ENCODE peak calls at places on chromosomes 5 and 9, in four cellular contexts. One of them, this sample, is unnamed.

GRCh38 chr5:72107874-72108199 is 562 bp downstream of the MAP1B start:
- DNase-seq in activated CD4-positive, alpha-beta T cell treated with anti-CD3 and anti-CD28 coated beads, Interleukin-2, amount 50 U/mL, for 24 hours: no peak
- DNase-seq in omental fat pad: no peak
- DNase-seq in NK-92 treated with Interleukin-12 subunit alpha and Interleukin-12 subunit beta, amount 100 ng/mL, for 24 hours: no peak
- DNase-seq in this sample: no peak

GRCh38 chr9:35714579-35715252 is 17.3 kb downstream of the TLN1 start:
- DNase-seq in activated CD4-positive, alpha-beta T cell treated with anti-CD3 and anti-CD28 coated beads, Interleukin-2, amount 50 U/mL, for 24 hours: no peak
- DNase-seq in omental fat pad: no peak
- DNase-seq in NK-92 treated with Interleukin-12 subunit alpha and Interleukin-12 subunit beta, amount 100 ng/mL, for 24 hours: no peak
- DNase-seq in this sample: no peak

GRCh38 chr5:42951169-42951846 is 88.8 kb downstream of the ANXA2R start:
- DNase-seq in activated CD4-positive, alpha-beta T cell treated with anti-CD3 and anti-CD28 coated beads, Interleukin-2, amount 50 U/mL, for 24 hours: peak; percentile 40
- DNase-seq in omental fat pad: no peak
- DNase-seq in NK-92 treated with Interleukin-12 subunit alpha and Interleukin-12 subunit beta, amount 100 ng/mL, for 24 hours: peak; percentile 76
- DNase-seq in this sample: peak; percentile 33

GRCh38 chr9:129143031-129143441 is 31.8 kb downstream of the PTPA start:
- DNase-seq in activated CD4-positive, alpha-beta T cell treated with anti-CD3 and anti-CD28 coated beads, Interleukin-2, amount 50 U/mL, for 24 hours: peak; percentile 48
- DNase-seq in omental fat pad: no peak
- DNase-seq in NK-92 treated with Interleukin-12 subunit alpha and Interleukin-12 subunit beta, amount 100 ng/mL, for 24 hours: peak; percentile 34
- DNase-seq in this sample: peak; percentile 66

GRCh38 chr9:124635285-124635684 is 128.1 kb upstream of the NR5A1 start:
- DNase-seq in activated CD4-positive, alpha-beta T cell treated with anti-CD3 and anti-CD28 coated beads, Interleukin-2, amount 50 U/mL, for 24 hours: no peak
- DNase-seq in omental fat pad: no peak
- DNase-seq in NK-92 treated with Interleukin-12 subunit alpha and Interleukin-12 subunit beta, amount 100 ng/mL, for 24 hours: no peak
- DNase-seq in this sample: no peak

GRCh38 chr5:171431251-171431777 is 11.9 kb downstream of the FGF18 start:
- DNase-seq in activated CD4-positive, alpha-beta T cell treated with anti-CD3 and anti-CD28 coated beads, Interleukin-2, amount 50 U/mL, for 24 hours: no peak
- DNase-seq in omental fat pad: no peak
- DNase-seq in NK-92 treated with Interleukin-12 subunit alpha and Interleukin-12 subunit beta, amount 100 ng/mL, for 24 hours: no peak
- DNase-seq in this sample: no peak

GRCh38 chr5:138824924-138825863 is 49.9 kb downstream of the LRRTM2 start:
- DNase-seq in activated CD4-positive, alpha-beta T cell treated with anti-CD3 and anti-CD28 coated beads, Interleukin-2, amount 50 U/mL, for 24 hours: no peak
- DNase-seq in omental fat pad: no peak
- DNase-seq in NK-92 treated with Interleukin-12 subunit alpha and Interleukin-12 subunit beta, amount 100 ng/mL, for 24 hours: no peak
- DNase-seq in this sample: no peak

GRCh38 chr5:26847041-26847736 is 191.2 kb downstream of the CDH9 start:
- DNase-seq in activated CD4-positive, alpha-beta T cell treated with anti-CD3 and anti-CD28 coated beads, Interleukin-2, amount 50 U/mL, for 24 hours: no peak
- DNase-seq in omental fat pad: no peak
- DNase-seq in NK-92 treated with Interleukin-12 subunit alpha and Interleukin-12 subunit beta, amount 100 ng/mL, for 24 hours: no peak
- DNase-seq in this sample: no peak

GRCh38 chr5:42799668-42800114 is 12.0 kb downstream of the SELENOP start:
- DNase-seq in activated CD4-positive, alpha-beta T cell treated with anti-CD3 and anti-CD28 coated beads, Interleukin-2, amount 50 U/mL, for 24 hours: no peak
- DNase-seq in omental fat pad: no peak
- DNase-seq in NK-92 treated with Interleukin-12 subunit alpha and Interleukin-12 subunit beta, amount 100 ng/mL, for 24 hours: no peak
- DNase-seq in this sample: no peak

GRCh38 chr9:136017813-136018190 is 56.6 kb upstream of the UBAC1 start:
- DNase-seq in activated CD4-positive, alpha-beta T cell treated with anti-CD3 and anti-CD28 coated beads, Interleukin-2, amount 50 U/mL, for 24 hours: no peak
- DNase-seq in omental fat pad: no peak
- DNase-seq in NK-92 treated with Interleukin-12 subunit alpha and Interleukin-12 subunit beta, amount 100 ng/mL, for 24 hours: no peak
- DNase-seq in this sample: no peak

GRCh38 chr9:134379774-134380431 is 53.6 kb downstream of the RXRA start:
- DNase-seq in activated CD4-positive, alpha-beta T cell treated with anti-CD3 and anti-CD28 coated beads, Interleukin-2, amount 50 U/mL, for 24 hours: no peak
- DNase-seq in omental fat pad: no peak
- DNase-seq in NK-92 treated with Interleukin-12 subunit alpha and Interleukin-12 subunit beta, amount 100 ng/mL, for 24 hours: no peak
- DNase-seq in this sample: no peak

GRCh38 chr5:41707853-41708603 is 162.2 kb downstream of the OXCT1 start:
- DNase-seq in activated CD4-positive, alpha-beta T cell treated with anti-CD3 and anti-CD28 coated beads, Interleukin-2, amount 50 U/mL, for 24 hours: no peak
- DNase-seq in omental fat pad: no peak
- DNase-seq in NK-92 treated with Interleukin-12 subunit alpha and Interleukin-12 subunit beta, amount 100 ng/mL, for 24 hours: no peak
- DNase-seq in this sample: no peak

GRCh38 chr5:72079288-72079687 is 28.0 kb upstream of the MAP1B start:
- DNase-seq in activated CD4-positive, alpha-beta T cell treated with anti-CD3 and anti-CD28 coated beads, Interleukin-2, amount 50 U/mL, for 24 hours: no peak
- DNase-seq in omental fat pad: no peak
- DNase-seq in NK-92 treated with Interleukin-12 subunit alpha and Interleukin-12 subunit beta, amount 100 ng/mL, for 24 hours: no peak
- DNase-seq in this sample: no peak

GRCh38 chr9:129027685-129028191 is 393 bp downstream of the SH3GLB2 start:
- DNase-seq in activated CD4-positive, alpha-beta T cell treated with anti-CD3 and anti-CD28 coated beads, Interleukin-2, amount 50 U/mL, for 24 hours: peak; percentile 15
- DNase-seq in omental fat pad: no peak
- DNase-seq in NK-92 treated with Interleukin-12 subunit alpha and Interleukin-12 subunit beta, amount 100 ng/mL, for 24 hours: peak; percentile 63
- DNase-seq in this sample: no peak

GRCh38 chr5:90169078-90169477 is 240.5 kb downstream of the CETN3 start:
- DNase-seq in activated CD4-positive, alpha-beta T cell treated with anti-CD3 and anti-CD28 coated beads, Interleukin-2, amount 50 U/mL, for 24 hours: no peak
- DNase-seq in omental fat pad: no peak
- DNase-seq in NK-92 treated with Interleukin-12 subunit alpha and Interleukin-12 subunit beta, amount 100 ng/mL, for 24 hours: no peak
- DNase-seq in this sample: no peak

GRCh38 chr5:96816430-96816939 is 8.7 kb upstream of the ERAP1 start:
- DNase-seq in activated CD4-positive, alpha-beta T cell treated with anti-CD3 and anti-CD28 coated beads, Interleukin-2, amount 50 U/mL, for 24 hours: no peak
- DNase-seq in omental fat pad: no peak
- DNase-seq in NK-92 treated with Interleukin-12 subunit alpha and Interleukin-12 subunit beta, amount 100 ng/mL, for 24 hours: peak; percentile 60
- DNase-seq in this sample: no peak

GRCh38 chr5:442335-443238 is at the start of gene EXOC3:
- DNase-seq in activated CD4-positive, alpha-beta T cell treated with anti-CD3 and anti-CD28 coated beads, Interleukin-2, amount 50 U/mL, for 24 hours: peak; percentile 60
- DNase-seq in omental fat pad: no peak
- DNase-seq in NK-92 treated with Interleukin-12 subunit alpha and Interleukin-12 subunit beta, amount 100 ng/mL, for 24 hours: peak; percentile 25
- DNase-seq in this sample: peak; percentile 45

GRCh38 chr9:5879419-5880181 is 11.1 kb upstream of the MLANA start:
- DNase-seq in activated CD4-positive, alpha-beta T cell treated with anti-CD3 and anti-CD28 coated beads, Interleukin-2, amount 50 U/mL, for 24 hours: no peak
- DNase-seq in omental fat pad: no peak
- DNase-seq in NK-92 treated with Interleukin-12 subunit alpha and Interleukin-12 subunit beta, amount 100 ng/mL, for 24 hours: peak; percentile 10
- DNase-seq in this sample: no peak

GRCh38 chr5:169354263-169354662 is 53.3 kb upstream of the SLIT3 start:
- DNase-seq in activated CD4-positive, alpha-beta T cell treated with anti-CD3 and anti-CD28 coated beads, Interleukin-2, amount 50 U/mL, for 24 hours: no peak
- DNase-seq in omental fat pad: no peak
- DNase-seq in NK-92 treated with Interleukin-12 subunit alpha and Interleukin-12 subunit beta, amount 100 ng/mL, for 24 hours: no peak
- DNase-seq in this sample: no peak

GRCh38 chr5:132868754-132869153 is 2.3 kb downstream of the UQCRQ start:
- DNase-seq in activated CD4-positive, alpha-beta T cell treated with anti-CD3 and anti-CD28 coated beads, Interleukin-2, amount 50 U/mL, for 24 hours: no peak
- DNase-seq in omental fat pad: no peak
- DNase-seq in NK-92 treated with Interleukin-12 subunit alpha and Interleukin-12 subunit beta, amount 100 ng/mL, for 24 hours: no peak
- DNase-seq in this sample: no peak

GRCh38 chr5:95237324-95237723 is 47.6 kb downstream of the MCTP1 start:
- DNase-seq in activated CD4-positive, alpha-beta T cell treated with anti-CD3 and anti-CD28 coated beads, Interleukin-2, amount 50 U/mL, for 24 hours: no peak
- DNase-seq in omental fat pad: no peak
- DNase-seq in NK-92 treated with Interleukin-12 subunit alpha and Interleukin-12 subunit beta, amount 100 ng/mL, for 24 hours: no peak
- DNase-seq in this sample: no peak

GRCh38 chr5:55173696-55174101 is 722 bp upstream of the CDC20B start:
- DNase-seq in activated CD4-positive, alpha-beta T cell treated with anti-CD3 and anti-CD28 coated beads, Interleukin-2, amount 50 U/mL, for 24 hours: no peak
- DNase-seq in omental fat pad: no peak
- DNase-seq in NK-92 treated with Interleukin-12 subunit alpha and Interleukin-12 subunit beta, amount 100 ng/mL, for 24 hours: no peak
- DNase-seq in this sample: no peak

GRCh38 chr5:68033961-68034581 is 181.5 kb upstream of the PIK3R1 start:
- DNase-seq in activated CD4-positive, alpha-beta T cell treated with anti-CD3 and anti-CD28 coated beads, Interleukin-2, amount 50 U/mL, for 24 hours: no peak
- DNase-seq in omental fat pad: no peak
- DNase-seq in NK-92 treated with Interleukin-12 subunit alpha and Interleukin-12 subunit beta, amount 100 ng/mL, for 24 hours: no peak
- DNase-seq in this sample: no peak

GRCh38 chr5:97560176-97560993 is 377.3 kb upstream of the RIOK2 start:
- DNase-seq in activated CD4-positive, alpha-beta T cell treated with anti-CD3 and anti-CD28 coated beads, Interleukin-2, amount 50 U/mL, for 24 hours: no peak
- DNase-seq in omental fat pad: no peak
- DNase-seq in NK-92 treated with Interleukin-12 subunit alpha and Interleukin-12 subunit beta, amount 100 ng/mL, for 24 hours: no peak
- DNase-seq in this sample: no peak

GRCh38 chr5:135076801-135077200 is 42.8 kb upstream of the PITX1 start:
- DNase-seq in activated CD4-positive, alpha-beta T cell treated with anti-CD3 and anti-CD28 coated beads, Interleukin-2, amount 50 U/mL, for 24 hours: no peak
- DNase-seq in omental fat pad: no peak
- DNase-seq in NK-92 treated with Interleukin-12 subunit alpha and Interleukin-12 subunit beta, amount 100 ng/mL, for 24 hours: no peak
- DNase-seq in this sample: no peak

GRCh38 chr9:88064554-88064953 is 73.7 kb downstream of the SPATA31C2 start:
- DNase-seq in activated CD4-positive, alpha-beta T cell treated with anti-CD3 and anti-CD28 coated beads, Interleukin-2, amount 50 U/mL, for 24 hours: no peak
- DNase-seq in omental fat pad: no peak
- DNase-seq in NK-92 treated with Interleukin-12 subunit alpha and Interleukin-12 subunit beta, amount 100 ng/mL, for 24 hours: no peak
- DNase-seq in this sample: no peak

GRCh38 chr5:138725153-138725884 is 27.9 kb upstream of the CTNNA1 start:
- DNase-seq in activated CD4-positive, alpha-beta T cell treated with anti-CD3 and anti-CD28 coated beads, Interleukin-2, amount 50 U/mL, for 24 hours: no peak
- DNase-seq in omental fat pad: no peak
- DNase-seq in NK-92 treated with Interleukin-12 subunit alpha and Interleukin-12 subunit beta, amount 100 ng/mL, for 24 hours: no peak
- DNase-seq in this sample: no peak

GRCh38 chr9:75855509-75855908 is 35.0 kb upstream of the PCSK5 start:
- DNase-seq in activated CD4-positive, alpha-beta T cell treated with anti-CD3 and anti-CD28 coated beads, Interleukin-2, amount 50 U/mL, for 24 hours: no peak
- DNase-seq in omental fat pad: no peak
- DNase-seq in NK-92 treated with Interleukin-12 subunit alpha and Interleukin-12 subunit beta, amount 100 ng/mL, for 24 hours: no peak
- DNase-seq in this sample: no peak

GRCh38 chr9:85516976-85517637 is 224.6 kb downstream of the AGTPBP1 start:
- DNase-seq in activated CD4-positive, alpha-beta T cell treated with anti-CD3 and anti-CD28 coated beads, Interleukin-2, amount 50 U/mL, for 24 hours: no peak
- DNase-seq in omental fat pad: no peak
- DNase-seq in NK-92 treated with Interleukin-12 subunit alpha and Interleukin-12 subunit beta, amount 100 ng/mL, for 24 hours: no peak
- DNase-seq in this sample: no peak

GRCh38 chr9:134949681-134950403 is 32.1 kb upstream of the FCN1 start:
- DNase-seq in activated CD4-positive, alpha-beta T cell treated with anti-CD3 and anti-CD28 coated beads, Interleukin-2, amount 50 U/mL, for 24 hours: no peak
- DNase-seq in omental fat pad: no peak
- DNase-seq in NK-92 treated with Interleukin-12 subunit alpha and Interleukin-12 subunit beta, amount 100 ng/mL, for 24 hours: no peak
- DNase-seq in this sample: no peak

This sample was measured in C1 segment of cervical spinal cord.